ENCODE peak calls at places on chromosomes 2 and 18, in eight cellular contexts. Q, T, C, Y, R, H, S and M are unnamed samples.

GRCh38 chr2:216554286-216554685 is 55.6 kb downstream of the RPL37A start:
- DNase-seq in R (no peak), C (no peak), Q (no peak), Y (no peak), S (no peak), H (no peak), T (no peak), M (no peak)

GRCh38 chr18:67421666-67422065 is 94.9 kb downstream of the DSEL start:
- DNase-seq in R (no peak), Q (no peak), H (no peak), Y (no peak), T (no peak), C (no peak), S (no peak), M (no peak)

GRCh38 chr2:96923810-96924774 is 54.2 kb upstream of the SEMA4C start:
- DNase-seq in H (no peak), S (no peak), T (no peak), Y (no peak), R (no peak), C (no peak), Q (peak), M (peak)

GRCh38 chr2:238263204-238264071 is 23.6 kb upstream of the HES6 start:
- DNase-seq in H (peak), S (peak), C (peak), T (peak), Q (peak), Y (peak), R (peak), M (peak)

GRCh38 chr2:232787806-232788205 is 11.4 kb upstream of the KCNJ13 start:
- DNase-seq in C (no peak), T (no peak), S (no peak), H (no peak), Q (no peak), Y (no peak), R (no peak), M (peak)

GRCh38 chr2:26189751-26190150 is 16.9 kb downstream of the GAREM2 start:
- DNase-seq in S (no peak), Q (no peak), T (no peak), H (no peak), C (no peak), Y (no peak), R (no peak), M (no peak)

GRCh38 chr2:206531996-206532543 is 88.7 kb downstream of the ADAM23 start:
- DNase-seq in Q (no peak), Y (no peak), T (no peak), C (no peak), H (peak), R (no peak), S (no peak), M (peak)

GRCh38 chr18:74225193-74225840 is 66.4 kb downstream of the CYB5A start:
- DNase-seq in Q (no peak), Y (no peak), T (no peak), C (no peak), S (no peak), H (no peak), R (no peak), M (no peak)

GRCh38 chr2:207163815-207164747 is 1.7 kb downstream of the KLF7 start:
- DNase-seq in T (peak), Y (no peak), C (peak), R (peak), Q (peak), S (peak), H (peak), M (peak)

GRCh38 chr2:174078275-174078674 is 113.1 kb upstream of the SP3 start:
- DNase-seq in Q (no peak), Y (no peak), C (no peak), T (no peak), H (no peak), R (no peak), S (no peak), M (no peak)

GRCh38 chr2:108534577-108535379 is 508 bp downstream of the LIMS1 start:
- DNase-seq in T (peak), S (peak), C (no peak), H (peak), Q (peak), Y (peak), R (peak), M (peak)

GRCh38 chr18:28114472-28114871 is 62.5 kb downstream of the CDH2 start:
- DNase-seq in S (no peak), R (no peak), Y (no peak), H (no peak), C (no peak), T (peak), Q (no peak), M (no peak)

GRCh38 chr2:102142829-102143449 is 393 bp downstream of the IL1R1 start:
- DNase-seq in Q (peak), S (no peak), Y (no peak), H (no peak), R (no peak), C (no peak), T (peak), M (no peak)

GRCh38 chr2:212979046-212979612 is 172.3 kb downstream of the IKZF2 start:
- DNase-seq in H (no peak), S (no peak), Q (no peak), T (no peak), C (no peak), R (no peak), Y (no peak), M (no peak)

GRCh38 chr2:176134978-176135575 is 5.6 kb downstream of the HOXD8 start:
- DNase-seq in Y (no peak), Q (no peak), S (no peak), R (peak), H (no peak), T (peak), C (no peak), M (no peak)

GRCh38 chr2:58146707-58147106 is 94.4 kb downstream of the FANCL start:
- DNase-seq in Q (no peak), R (no peak), Y (no peak), C (no peak), T (peak), S (no peak), H (no peak), M (no peak)

GRCh38 chr18:3360211-3360610 is 89.8 kb upstream of the TGIF1 start:
- DNase-seq in H (peak), T (no peak), C (no peak), Y (no peak), Q (no peak), S (no peak), R (no peak), M (peak)

GRCh38 chr18:45774065-45774521 is 50.1 kb downstream of the SLC14A1 start:
- DNase-seq in T (no peak), R (peak), S (no peak), Y (no peak), Q (no peak), H (no peak), C (peak), M (no peak)

GRCh38 chr2:1677833-1678165 is 66.5 kb downstream of the PXDN start:
- DNase-seq in Y (no peak), Q (peak), H (no peak), R (no peak), S (no peak), C (no peak), T (no peak), M (no peak)